ENCODE peak calls at places on chromosome 13, in six cellular contexts. F is stimulated activated CD4-positive, alpha-beta T cell treated with anti-CD3 and anti-CD28 coated beads, Interleukin-12 subunit alpha, Interleukin-12 subunit beta, amount 100 ng/mL, for 4 hours; B is NCI-H82; R is CD4-positive, CD25-positive, alpha-beta regulatory T cell; A is GM19239; S is renal cortical epithelial cell. L is an unnamed sample.

GRCh38 chr13:46361535-46361934 is 25.5 kb downstream of the RUBCNL start:
- DNase-seq in F (no peak), B (no peak), R (no peak), A (no peak), S (no peak), L (no peak)

GRCh38 chr13:113973218-113974164 is at the start of gene C13orf46:
- DNase-seq in F (no peak), B (no peak), R (no peak), A (no peak), S (no peak), L (no peak)

GRCh38 chr13:73451120-73452029 is 392.6 kb downstream of the KLF5 start:
- DNase-seq in F (no peak), B (no peak), R (no peak), A (no peak), S (peak), L (no peak)

GRCh38 chr13:27383104-27383921 is 41.1 kb upstream of the GTF3A start:
- DNase-seq in F (no peak), B (peak), R (no peak), A (no peak), S (no peak), L (no peak)

GRCh38 chr13:44801990-44802389 is 187.3 kb downstream of the NUFIP1 start:
- DNase-seq in F (no peak), B (no peak), R (no peak), A (no peak), S (peak), L (no peak)

GRCh38 chr13:32917504-32917903 is 98.7 kb upstream of the KL start:
- DNase-seq in F (no peak), B (no peak), R (no peak), A (no peak), S (peak), L (no peak)

GRCh38 chr13:91331047-91331915 is 16.2 kb upstream of the MIR17HG start:
- DNase-seq in F (no peak), B (no peak), R (no peak), A (no peak), S (no peak), L (no peak)

GRCh38 chr13:110676511-110677204 is 29.3 kb downstream of the CARS2 start:
- DNase-seq in F (no peak), B (no peak), R (no peak), A (peak), S (no peak), L (no peak)

GRCh38 chr13:32261567-32261966 is 53.6 kb downstream of the ZAR1L start:
- DNase-seq in F (no peak), B (no peak), R (no peak), A (no peak), S (peak), L (no peak)

GRCh38 chr13:49693191-49693733 is 2.0 kb upstream of the EBPL start:
- DNase-seq in F (no peak), B (no peak), R (no peak), A (no peak), S (no peak), L (no peak)

GRCh38 chr13:84445776-84446175 is 563.5 kb upstream of the SLITRK1 start:
- DNase-seq in F (no peak), B (no peak), R (no peak), A (no peak), S (no peak), L (no peak)

GRCh38 chr13:20161275-20161950 is 561 bp upstream of the GJA3 start:
- DNase-seq in F (peak), B (peak), R (peak), A (no peak), S (no peak), L (peak)

GRCh38 chr13:47917022-47917574 is 84.0 kb downstream of the SUCLA2 start:
- DNase-seq in F (no peak), B (peak), R (no peak), A (no peak), S (no peak), L (no peak)

GRCh38 chr13:94154362-94154761 is 325.1 kb downstream of the DCT start:
- DNase-seq in F (no peak), B (peak), R (no peak), A (no peak), S (peak), L (no peak)

GRCh38 chr13:19845758-19846157 is 17.7 kb downstream of the ZMYM5 start:
- DNase-seq in F (no peak), B (no peak), R (no peak), A (no peak), S (peak), L (no peak)

GRCh38 chr13:45537506-45537905 is 72.8 kb downstream of the COG3 start:
- DNase-seq in F (no peak), B (no peak), R (no peak), A (no peak), S (no peak), L (no peak)

GRCh38 chr13:40302351-40302750 is 364.1 kb downstream of the FOXO1 start:
- DNase-seq in F (no peak), B (no peak), R (no peak), A (no peak), S (no peak), L (no peak)

GRCh38 chr13:97780486-97780885 is 173.0 kb upstream of the IPO5 start:
- DNase-seq in F (no peak), B (no peak), R (no peak), A (no peak), S (no peak), L (no peak)

GRCh38 chr13:113009743-113010509 is 40.9 kb downstream of the MCF2L start:
- DNase-seq in F (no peak), B (no peak), R (no peak), A (no peak), S (no peak), L (no peak)

GRCh38 chr13:79448413-79448812 is 32.5 kb upstream of the NDFIP2 start:
- DNase-seq in F (no peak), B (peak), R (no peak), A (no peak), S (peak), L (no peak)

GRCh38 chr13:75231235-75231634 is 250.7 kb downstream of the TBC1D4 start:
- DNase-seq in F (no peak), B (no peak), R (no peak), A (no peak), S (no peak), L (no peak)

GRCh38 chr13:27599845-27600553 is 20.3 kb downstream of the LNX2 start:
- DNase-seq in F (no peak), B (no peak), R (no peak), A (no peak), S (peak), L (no peak)

GRCh38 chr13:65154661-65155447 is 2075.3 kb downstream of the PCDH9 start:
- DNase-seq in F (no peak), B (no peak), R (no peak), A (no peak), S (no peak), L (no peak)